ENCODE peak calls at places on chromosomes 13 and 19, in nine cellular contexts. L is thoracic aorta, D is AG10803, C is omental fat pad, P is esophagus muscularis mucosa, M is osteoblast, B is A673, X is lung, O is cardiac fibroblast. U is an unnamed sample.

GRCh38 chr13:112447306-112447705 is 71.2 kb downstream of the SPACA7 start:
- DNase-seq in L (no peak), D (no peak), C (no peak), P (peak), M (no peak), B (no peak), X (no peak), O (no peak), U (no peak)

GRCh38 chr19:52936151-52936957 is 13.1 kb upstream of the ZNF888 start:
- DNase-seq in L (no peak), D (no peak), C (no peak), P (no peak), M (no peak), B (no peak), X (no peak), O (no peak), U (no peak)

GRCh38 chr19:44857837-44858236 is 11.7 kb downstream of the NECTIN2 start:
- DNase-seq in L (no peak), D (no peak), C (no peak), P (no peak), M (no peak), B (no peak), X (no peak), O (no peak), U (no peak)

GRCh38 chr13:27007166-27007565 is 164.4 kb downstream of the USP12 start:
- DNase-seq in L (no peak), D (no peak), C (no peak), P (no peak), M (no peak), B (no peak), X (no peak), O (no peak), U (no peak)

GRCh38 chr19:4009990-4010807 is 2.7 kb downstream of the PIAS4 start:
- DNase-seq in L (no peak), D (peak), C (no peak), P (no peak), M (peak), B (no peak), X (no peak), O (no peak), U (no peak)

GRCh38 chr19:33397536-33398360 is 24.2 kb downstream of the CEBPG start:
- DNase-seq in L (no peak), D (no peak), C (no peak), P (no peak), M (peak), B (no peak), X (no peak), O (no peak), U (no peak)

GRCh38 chr19:18208098-18208951 is 4.5 kb upstream of the RAB3A start:
- DNase-seq in L (no peak), D (peak), C (peak), P (no peak), M (peak), B (peak), X (no peak), O (peak), U (no peak)

GRCh38 chr19:497861-498590 is 1.7 kb downstream of the MADCAM1 start:
- DNase-seq in L (no peak), D (no peak), C (no peak), P (no peak), M (peak), B (no peak), X (no peak), O (no peak), U (no peak)

GRCh38 chr19:39038098-39038497 is 5.7 kb upstream of the FBXO27 start:
- DNase-seq in L (no peak), D (peak), C (no peak), P (no peak), M (peak), B (peak), X (peak), O (peak), U (no peak)

GRCh38 chr13:111004444-111004843 is 89.6 kb upstream of the ANKRD10 start:
- DNase-seq in L (no peak), D (no peak), C (no peak), P (no peak), M (no peak), B (no peak), X (no peak), O (no peak), U (no peak)

GRCh38 chr19:23415561-23416191 is 20.4 kb upstream of the ZNF91 start:
- DNase-seq in L (no peak), D (no peak), C (no peak), P (no peak), M (peak), B (no peak), X (peak), O (peak), U (no peak)

GRCh38 chr13:114151565-114152284 is 19.3 kb upstream of the RASA3 start:
- DNase-seq in L (no peak), D (no peak), C (no peak), P (no peak), M (peak), B (peak), X (no peak), O (no peak), U (no peak)

GRCh38 chr13:27868639-27869435 is 51.0 kb upstream of the PDX1 start:
- DNase-seq in L (no peak), D (peak), C (no peak), P (no peak), M (no peak), B (peak), X (no peak), O (peak), U (no peak)

GRCh38 chr13:20713751-20714150 is 10.3 kb downstream of the IL17D start:
- DNase-seq in L (no peak), D (peak), C (no peak), P (no peak), M (peak), B (peak), X (no peak), O (peak), U (no peak)

GRCh38 chr13:45364876-45365557 is 24.0 kb upstream of the TPT1 start:
- DNase-seq in L (no peak), D (no peak), C (no peak), P (no peak), M (no peak), B (no peak), X (no peak), O (no peak), U (no peak)

GRCh38 chr19:869245-870177 is 10.0 kb downstream of the CFD start:
- DNase-seq in L (peak), D (peak), C (no peak), P (peak), M (peak), B (peak), X (no peak), O (peak), U (peak)

GRCh38 chr13:57114945-57115344 is 25.8 kb upstream of the PRR20A start:
- DNase-seq in L (no peak), D (no peak), C (no peak), P (no peak), M (no peak), B (peak), X (no peak), O (no peak), U (no peak)

GRCh38 chr19:22144394-22144793 is 52.4 kb downstream of the ZNF676 start:
- DNase-seq in L (no peak), D (no peak), C (no peak), P (no peak), M (no peak), B (peak), X (no peak), O (peak), U (no peak)

GRCh38 chr19:15330801-15331418 is 1.4 kb downstream of the BRD4 start:
- DNase-seq in L (no peak), D (peak), C (no peak), P (no peak), M (peak), B (no peak), X (no peak), O (peak), U (peak)

GRCh38 chr19:44907613-44908012 is 2.0 kb downstream of the APOE start:
- DNase-seq in L (no peak), D (no peak), C (no peak), P (no peak), M (peak), B (no peak), X (no peak), O (no peak), U (no peak)

GRCh38 chr13:20475927-20476691 is 49.5 kb downstream of the CRYL1 start:
- DNase-seq in L (no peak), D (no peak), C (no peak), P (no peak), M (no peak), B (no peak), X (no peak), O (no peak), U (no peak)

GRCh38 chr19:23241433-23241832 is 8.8 kb downstream of the ZNF724 start:
- DNase-seq in L (no peak), D (no peak), C (no peak), P (no peak), M (no peak), B (no peak), X (no peak), O (peak), U (no peak)

DNA sequence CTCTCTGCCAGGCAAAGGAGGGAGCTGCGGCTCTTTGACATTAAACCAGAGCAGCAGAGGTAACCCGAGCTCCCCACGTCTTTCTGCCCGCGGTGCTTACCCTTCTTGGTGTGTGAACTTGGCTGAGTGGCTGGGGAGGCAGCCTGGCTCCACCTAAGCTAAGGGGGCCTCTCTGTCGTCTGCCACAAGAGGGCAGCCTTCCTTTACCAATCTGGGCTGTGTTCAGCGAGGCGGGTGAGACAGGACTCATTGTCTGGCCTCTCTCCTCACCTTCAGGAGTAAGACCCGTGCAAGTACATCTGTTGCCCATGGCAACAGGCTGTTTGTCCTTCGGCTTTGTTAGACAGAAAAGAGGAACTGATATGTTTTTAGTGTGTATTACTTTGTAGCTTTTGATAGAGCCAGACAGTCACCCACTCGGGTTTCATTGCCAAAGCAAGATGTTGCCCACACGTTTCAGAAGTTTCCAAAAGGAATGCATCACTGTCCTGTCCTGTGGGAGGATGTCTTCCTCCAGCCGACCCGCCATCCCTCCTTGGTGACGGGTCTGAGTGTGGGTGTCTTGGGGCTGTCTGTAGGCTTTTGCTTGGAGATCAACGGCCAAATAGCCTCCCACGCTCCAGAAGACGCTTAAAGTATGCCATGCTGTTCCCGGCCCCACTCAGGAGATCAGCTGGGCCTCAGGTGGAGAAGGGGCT is 4.6 kb downstream of the POP4 start:
- DNase-seq in L (peak), D (peak), C (peak), P (peak), M (peak), B (peak), X (peak), O (peak), U (peak)
- TF ChIP-seq CTCF in L (peak), D (peak), C (no peak), P (peak), M (peak), B (peak), X (peak), O (peak), U (peak)

GRCh38 chr13:85896516-85897450 is 97.6 kb upstream of the SLITRK6 start:
- DNase-seq in L (no peak), D (no peak), C (no peak), P (no peak), M (no peak), B (peak), X (no peak), O (no peak), U (no peak)
- TF ChIP-seq CTCF in L (no peak), D (no peak), C (no peak), P (no peak), M (no peak), B (peak), X (no peak), O (no peak), U (no peak)

DNA sequence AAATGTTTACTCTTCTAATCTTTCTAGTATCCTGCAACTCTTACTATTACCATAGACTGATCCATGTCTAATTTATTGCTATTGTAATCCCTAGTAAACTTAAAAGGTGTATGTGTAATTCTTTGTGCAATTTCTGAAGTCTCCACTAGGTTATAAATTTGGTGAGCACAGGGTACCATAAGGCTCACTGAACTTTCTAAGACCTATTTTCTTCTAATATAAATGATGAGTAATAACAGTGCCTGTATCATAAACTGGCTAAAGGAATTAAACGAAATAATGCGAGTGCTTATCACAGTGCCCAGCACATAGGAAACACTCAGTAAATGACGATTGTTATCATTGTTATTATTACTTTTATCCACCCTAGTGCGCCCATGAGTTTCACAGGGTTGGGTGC is 119.1 kb downstream of the KLF12 start:
- DNase-seq in L (no peak), D (no peak), C (no peak), P (no peak), M (no peak), B (no peak), X (no peak), O (peak), U (no peak)
- TF ChIP-seq CTCF in L (peak), D (no peak), C (no peak), P (peak), M (peak), B (peak), X (no peak), O (peak), U (peak)

GRCh38 chr13:43132228-43132627 is 108.8 kb downstream of the DNAJC15 start:
- DNase-seq in L (no peak), D (no peak), C (no peak), P (no peak), M (peak), B (peak), X (no peak), O (peak), U (no peak)
- TF ChIP-seq CTCF in L (no peak), D (peak), C (no peak), P (no peak), M (peak), B (peak), X (peak), O (peak), U (peak)

GRCh38 chr19:49814010-49814409 is 918 bp upstream of the FUZ start:
- DNase-seq in L (no peak), D (no peak), C (no peak), P (no peak), M (peak), B (no peak), X (no peak), O (peak), U (no peak)

GRCh38 chr19:49820125-49820524 is 2.0 kb downstream of the MED25 start:
- DNase-seq in L (no peak), D (no peak), C (no peak), P (no peak), M (no peak), B (no peak), X (no peak), O (no peak), U (no peak)

GRCh38 chr19:49818691-49819331 is 722 bp downstream of the MED25 start:
- DNase-seq in L (no peak), D (no peak), C (no peak), P (no peak), M (peak), B (no peak), X (no peak), O (no peak), U (no peak)

GRCh38 chr19:49816616-49817015 is 1.5 kb upstream of the MED25 start:
- DNase-seq in L (no peak), D (no peak), C (no peak), P (no peak), M (no peak), B (no peak), X (no peak), O (no peak), U (no peak)

DNA sequence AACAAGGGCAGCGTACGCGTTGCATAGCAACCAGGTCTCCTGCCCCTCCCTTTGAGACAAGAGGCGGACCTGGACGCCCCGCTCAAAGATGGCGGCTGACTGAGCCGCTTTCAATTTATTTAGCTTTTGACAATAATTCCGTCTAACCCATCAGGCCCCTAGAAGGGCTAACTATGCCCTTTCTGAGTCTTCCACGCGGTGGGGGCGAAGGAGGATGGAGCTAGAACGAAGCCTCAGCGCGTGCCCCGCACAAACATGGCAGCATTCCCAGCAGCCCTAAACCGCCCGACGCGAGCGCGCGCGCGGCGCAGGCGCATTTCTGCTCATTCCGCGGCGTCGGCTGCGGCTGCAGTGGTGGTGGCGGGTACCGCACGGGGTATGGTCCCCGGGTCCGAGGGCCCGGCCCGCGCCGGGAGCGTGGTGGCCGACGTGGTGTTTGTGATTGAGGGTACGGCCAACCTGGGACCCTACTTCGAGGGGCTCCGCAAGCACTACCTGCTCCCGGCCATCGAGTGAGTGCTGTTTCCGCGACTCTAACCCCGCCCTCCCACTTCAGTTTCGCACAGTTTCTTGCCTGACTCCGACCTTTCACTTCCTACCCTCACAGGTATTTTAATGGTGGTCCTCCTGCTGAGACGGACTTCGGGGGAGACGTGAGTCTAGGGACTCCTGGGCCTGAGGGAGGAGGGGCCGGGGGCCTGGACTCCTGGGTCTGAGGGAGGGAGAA is at the start of gene MED25:
- DNase-seq in L (peak), D (peak), C (peak), P (peak), M (peak), B (peak), X (peak), O (peak), U (peak)
- TF ChIP-seq CTCF in L (peak), D (no peak), C (no peak), P (peak), M (no peak), B (peak), X (no peak), O (no peak), U (peak)

GRCh38 chr13:30805132-30805537 is 69.8 kb downstream of the ALOX5AP start:
- DNase-seq in L (no peak), D (no peak), C (no peak), P (no peak), M (no peak), B (no peak), X (no peak), O (no peak), U (no peak)

GRCh38 chr13:30805603-30806011 is 70.3 kb downstream of the ALOX5AP start:
- DNase-seq in L (no peak), D (no peak), C (no peak), P (no peak), M (no peak), B (no peak), X (no peak), O (no peak), U (no peak)

GRCh38 chr13:30802953-30803478 is 67.7 kb downstream of the ALOX5AP start:
- DNase-seq in L (peak), D (peak), C (peak), P (peak), M (peak), B (peak), X (peak), O (peak), U (no peak)

GRCh38 chr13:30803791-30804190 is 68.4 kb downstream of the ALOX5AP start:
- DNase-seq in L (no peak), D (no peak), C (no peak), P (no peak), M (no peak), B (no peak), X (no peak), O (no peak), U (no peak)

DNA sequence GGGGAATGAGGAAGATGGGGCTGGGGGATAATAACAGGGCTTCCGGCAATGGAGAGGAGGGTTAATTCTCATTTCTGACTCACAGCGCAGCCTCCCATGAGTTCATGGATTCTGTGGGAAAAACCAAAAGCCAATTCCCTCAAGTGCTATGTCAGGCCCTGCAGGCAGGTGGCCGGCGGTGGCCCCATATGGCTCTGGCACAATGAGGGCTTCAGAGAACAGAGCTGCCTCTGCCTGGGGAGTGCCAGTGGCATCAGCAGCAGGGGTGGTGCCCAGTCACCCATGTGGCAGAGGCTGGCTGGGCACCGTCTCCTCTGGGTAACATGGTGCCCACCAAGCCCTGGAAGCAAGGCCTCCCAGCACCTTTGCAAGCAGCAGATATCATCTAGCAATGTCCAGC is 69.1 kb downstream of the ALOX5AP start:
- DNase-seq in L (no peak), D (no peak), C (no peak), P (no peak), M (no peak), B (no peak), X (no peak), O (peak), U (no peak)
- TF ChIP-seq CTCF in L (no peak), D (no peak), C (no peak), P (peak), M (peak), B (no peak), X (no peak), O (peak), U (peak)

GRCh38 chr13:37602743-37603381 is 4.3 kb upstream of the POSTN start:
- DNase-seq in L (no peak), D (peak), C (no peak), P (no peak), M (no peak), B (peak), X (no peak), O (peak), U (peak)
- TF ChIP-seq CTCF in L (peak), D (peak), C (no peak), P (peak), M (peak), B (peak), X (no peak), O (peak), U (peak)

DNA sequence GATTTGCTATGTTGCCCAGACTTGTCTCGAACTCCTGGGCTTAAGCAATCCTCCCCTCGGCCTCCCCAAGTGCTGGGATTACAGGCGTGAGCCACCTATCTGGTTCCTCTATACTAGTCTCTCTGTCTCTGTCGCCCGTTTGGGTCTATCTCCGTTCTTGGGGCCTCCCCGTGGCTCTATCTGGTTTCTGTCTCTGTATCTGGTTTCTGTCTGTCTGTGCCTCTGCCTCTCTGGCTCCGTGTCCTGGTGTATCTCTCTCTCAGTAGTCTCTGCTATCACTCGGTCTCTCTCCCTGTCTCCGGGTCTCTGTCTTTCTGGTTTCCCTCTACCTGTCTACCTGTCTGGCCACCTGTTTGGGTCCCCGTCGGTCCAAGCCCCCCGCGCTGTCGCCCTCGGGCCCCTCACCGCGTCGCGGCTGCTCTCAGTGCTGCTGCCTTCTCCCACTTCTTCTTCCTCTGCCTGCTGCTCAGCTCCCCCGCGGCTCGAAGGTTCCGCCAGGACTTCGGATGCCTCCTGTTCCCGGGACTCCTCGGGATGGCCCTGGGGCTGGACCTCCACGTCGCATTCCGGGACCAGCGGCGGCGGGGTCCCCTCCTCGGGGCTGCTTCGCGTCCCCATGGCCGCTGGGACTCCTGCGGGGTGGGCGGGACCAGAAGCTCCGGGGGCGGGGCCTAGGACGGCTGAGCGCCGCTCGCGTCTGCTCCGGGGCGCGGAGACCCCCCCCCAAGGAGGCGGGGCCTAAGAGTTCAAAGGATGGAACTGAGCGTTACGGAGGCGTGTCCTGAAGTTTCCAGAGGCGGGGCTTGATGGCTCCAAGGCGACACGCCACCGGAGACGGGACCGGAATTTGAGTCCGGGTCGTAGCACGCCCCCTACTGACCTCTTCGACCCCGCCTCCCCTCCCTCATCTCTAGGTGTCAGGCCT is 783 bp downstream of the PHLDB3 start:
- DNase-seq in L (peak), D (peak), C (peak), P (peak), M (peak), B (peak), X (peak), O (peak), U (peak)
- TF ChIP-seq CTCF in L (no peak), D (no peak), C (no peak), P (no peak), M (no peak), B (peak), X (no peak), O (no peak), U (no peak)